ENCODE peak calls at places on chromosomes 2 and 18, in four cellular contexts. G, O, I and K are unnamed samples.

GRCh38 chr2:134800341-134800740 is 38.1 kb upstream of the ACMSD start:
- DNase-seq in G (no peak), O (no peak), I (no peak), K (no peak)

GRCh38 chr2:219178377-219179175 is 501 bp downstream of the RETREG2 start:
- DNase-seq in G (peak), O (no peak), I (peak), K (peak)

GRCh38 chr2:152743004-152743403 is 24.6 kb downstream of the ARL6IP6 start:
- DNase-seq in G (peak), O (peak), I (no peak), K (no peak)

GRCh38 chr2:64859208-64860161 is 129.7 kb upstream of the SLC1A4 start:
- DNase-seq in G (peak), O (peak), I (no peak), K (peak)

GRCh38 chr2:26590960-26591618 is 50.1 kb downstream of the CIB4 start:
- DNase-seq in G (no peak), O (no peak), I (peak), K (no peak)

GRCh38 chr2:167925775-167926174 is 321.6 kb downstream of the STK39 start:
- DNase-seq in G (no peak), O (no peak), I (no peak), K (peak)

GRCh38 chr18:55381277-55381676 is 206.7 kb downstream of the TCF4 start:
- DNase-seq in G (no peak), O (no peak), I (no peak), K (peak)

GRCh38 chr2:238098854-238099708 is 1.1 kb upstream of the ESPNL start:
- DNase-seq in G (peak), O (no peak), I (peak), K (no peak)

GRCh38 chr2:240629968-240630770 is 4.9 kb downstream of the GPR35 start:
- DNase-seq in G (no peak), O (no peak), I (peak), K (no peak)

GRCh38 chr18:48831802-48832201 is 119.0 kb downstream of the SMAD7 start:
- DNase-seq in G (no peak), O (no peak), I (peak), K (no peak)

GRCh38 chr2:76599732-76600368 is 889.1 kb upstream of the GCFC2 start:
- DNase-seq in G (peak), O (peak), I (no peak), K (peak)

GRCh38 chr2:28038722-28039121 is 148.2 kb downstream of the BABAM2 start:
- DNase-seq in G (no peak), O (no peak), I (no peak), K (no peak)